ENCODE peak calls at places on chromosomes 11 and 22, in seven cellular contexts. Q is MM.1S, I is mammary epithelial cell, X is fibroblast of lung, D is astrocyte, W is K562, L is small intestine. F is an unnamed sample.
A peak's percentile ranks its signal among the peaks of the same experiment; 100 is the strongest.

GRCh38 chr11:68528630-68529029 is 68.1 kb downstream of the PPP6R3 start:
- DNase-seq in Q (no peak), I (no peak), X (no peak), D (no peak), W (no peak), L (peak; percentile 15), F (no peak)

GRCh38 chr22:37210041-37210803 is 2.1 kb downstream of the SSTR3 start:
- DNase-seq in Q (no peak), I (no peak), X (no peak), D (no peak), W (no peak), L (no peak), F (no peak)

GRCh38 chr11:69950120-69950519 is 128.0 kb upstream of the ANO1 start:
- DNase-seq in Q (no peak), I (peak; percentile 47), X (peak; percentile 20), D (no peak), W (peak; percentile 81), L (no peak), F (no peak)

GRCh38 chr11:133070053-133070713 is 462.1 kb downstream of the OPCML start:
- DNase-seq in Q (no peak), I (no peak), X (no peak), D (no peak), W (no peak), L (no peak), F (no peak)

GRCh38 chr11:10401696-10402392 is 53.2 kb upstream of the AMPD3 start:
- DNase-seq in Q (no peak), I (no peak), X (no peak), D (no peak), W (no peak), L (no peak), F (no peak)

GRCh38 chr22:35555941-35556547 is 15.4 kb downstream of the RASD2 start:
- DNase-seq in Q (no peak), I (no peak), X (no peak), D (no peak), W (no peak), L (no peak), F (no peak)

GRCh38 chr22:36279219-36279666 is 26.3 kb downstream of the APOL1 start:
- DNase-seq in Q (no peak), I (no peak), X (peak; percentile 40), D (no peak), W (no peak), L (no peak), F (no peak)

GRCh38 chr11:31419669-31420068 is 50.0 kb downstream of the DNAJC24 start:
- DNase-seq in Q (no peak), I (no peak), X (peak; percentile 26), D (peak; percentile 17), W (no peak), L (no peak), F (no peak)

GRCh38 chr22:28112548-28113043 is 193.5 kb upstream of the PITPNB start:
- DNase-seq in Q (peak; percentile 10), I (no peak), X (peak; percentile 53), D (peak; percentile 55), W (peak; percentile 60), L (peak; percentile 38), F (peak; percentile 61)

GRCh38 chr11:79018371-79018849 is 422.4 kb downstream of the TENM4 start:
- DNase-seq in Q (no peak), I (no peak), X (peak; percentile 79), D (peak; percentile 97), W (peak; percentile 2), L (no peak), F (no peak)

GRCh38 chr11:63961608-63962412 is 12.6 kb upstream of the COX8A start:
- DNase-seq in Q (no peak), I (peak; percentile 85), X (peak; percentile 78), D (no peak), W (peak; percentile 25), L (no peak), F (no peak)

DNA sequence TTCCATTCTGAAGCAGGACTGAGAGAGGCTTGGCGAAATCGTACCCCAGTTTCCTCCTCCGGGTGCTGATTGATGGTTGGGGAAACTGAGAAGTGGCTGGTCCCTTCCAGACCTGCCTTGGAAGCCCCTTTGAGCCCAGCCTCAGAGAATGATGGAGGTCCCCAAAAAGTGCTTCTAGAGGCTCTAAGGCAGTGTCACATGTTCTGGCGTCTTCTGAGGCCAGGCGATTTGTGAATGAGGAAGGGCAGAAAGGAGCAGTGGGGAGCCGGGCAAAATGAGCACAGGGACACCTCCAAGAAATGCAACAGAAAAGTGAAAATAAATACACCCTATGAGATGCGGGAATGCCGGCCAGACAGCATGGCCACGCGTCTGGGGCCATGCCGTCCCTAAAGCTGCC is 1.0 kb upstream of the LIF start:
- DNase-seq in Q (no peak), I (no peak), X (no peak), D (no peak), W (no peak), L (no peak), F (no peak)
- H3K4me1 ChIP-seq in Q (no peaks in the 10 kb centered on the region), I (peaks cover 73% of the 10 kb centered on the region), X (peaks cover 49% of the 10 kb centered on the region), D (peaks cover 84% of the 10 kb centered on the region), W (no peaks in the 10 kb centered on the region), L (no peaks in the 10 kb centered on the region), F (no peaks in the 10 kb centered on the region)

DNA sequence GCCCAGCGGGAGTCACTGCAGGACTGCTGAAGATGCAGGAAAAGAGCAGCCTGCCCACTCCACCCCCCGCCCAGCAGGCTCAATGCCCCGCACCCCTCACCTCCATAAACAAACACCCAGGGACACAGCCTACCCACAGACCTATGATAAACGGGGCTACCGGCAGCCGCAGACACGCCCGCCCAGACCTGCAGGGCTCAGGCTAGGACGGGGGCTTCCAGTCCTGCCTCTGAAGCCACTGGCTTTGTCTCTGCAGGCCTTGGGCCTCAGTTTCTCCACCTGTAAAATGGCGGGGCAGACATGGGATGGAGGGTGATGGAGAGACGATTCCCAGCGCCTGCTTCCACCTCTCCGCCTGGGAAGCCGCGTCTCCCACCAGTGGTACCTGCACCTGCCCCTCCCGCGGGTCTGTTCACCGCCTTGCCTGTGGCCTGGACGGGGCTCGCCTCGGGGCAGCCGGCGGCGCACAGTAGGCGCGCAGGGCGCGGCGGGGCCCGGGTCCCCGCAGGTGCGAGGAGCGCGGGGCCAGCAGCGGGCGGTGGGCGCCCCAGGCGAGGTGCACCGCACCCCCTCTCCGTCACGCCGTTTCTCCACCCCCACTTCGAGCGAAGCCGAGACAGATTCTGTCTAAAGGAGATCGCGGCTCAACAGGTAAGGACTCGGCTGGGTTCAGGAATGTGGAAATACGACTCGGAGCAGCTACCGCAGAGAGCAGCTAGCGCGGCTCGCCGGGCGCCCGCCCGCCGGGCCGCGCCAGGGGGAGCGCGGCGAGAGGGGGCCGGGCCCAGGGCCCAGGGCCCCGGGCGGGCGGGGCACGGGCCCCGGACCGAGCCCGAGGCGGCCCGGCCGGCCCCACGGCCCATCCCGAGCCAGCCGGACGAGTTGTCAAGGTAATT is 1.4 kb downstream of the WNT7B start:
- DNase-seq in Q (no peak), I (peak; percentile 53), X (no peak), D (no peak), W (no peak), L (no peak), F (no peak)
- H3K4me1 ChIP-seq in Q (peaks cover 4% of the 10 kb centered on the region), I (peaks cover 38% of the 10 kb centered on the region), X (peaks cover 7% of the 10 kb centered on the region), D (peaks cover 20% of the 10 kb centered on the region), W (no peaks in the 10 kb centered on the region), L (no peaks in the 10 kb centered on the region), F (no peaks in the 10 kb centered on the region)

DNA sequence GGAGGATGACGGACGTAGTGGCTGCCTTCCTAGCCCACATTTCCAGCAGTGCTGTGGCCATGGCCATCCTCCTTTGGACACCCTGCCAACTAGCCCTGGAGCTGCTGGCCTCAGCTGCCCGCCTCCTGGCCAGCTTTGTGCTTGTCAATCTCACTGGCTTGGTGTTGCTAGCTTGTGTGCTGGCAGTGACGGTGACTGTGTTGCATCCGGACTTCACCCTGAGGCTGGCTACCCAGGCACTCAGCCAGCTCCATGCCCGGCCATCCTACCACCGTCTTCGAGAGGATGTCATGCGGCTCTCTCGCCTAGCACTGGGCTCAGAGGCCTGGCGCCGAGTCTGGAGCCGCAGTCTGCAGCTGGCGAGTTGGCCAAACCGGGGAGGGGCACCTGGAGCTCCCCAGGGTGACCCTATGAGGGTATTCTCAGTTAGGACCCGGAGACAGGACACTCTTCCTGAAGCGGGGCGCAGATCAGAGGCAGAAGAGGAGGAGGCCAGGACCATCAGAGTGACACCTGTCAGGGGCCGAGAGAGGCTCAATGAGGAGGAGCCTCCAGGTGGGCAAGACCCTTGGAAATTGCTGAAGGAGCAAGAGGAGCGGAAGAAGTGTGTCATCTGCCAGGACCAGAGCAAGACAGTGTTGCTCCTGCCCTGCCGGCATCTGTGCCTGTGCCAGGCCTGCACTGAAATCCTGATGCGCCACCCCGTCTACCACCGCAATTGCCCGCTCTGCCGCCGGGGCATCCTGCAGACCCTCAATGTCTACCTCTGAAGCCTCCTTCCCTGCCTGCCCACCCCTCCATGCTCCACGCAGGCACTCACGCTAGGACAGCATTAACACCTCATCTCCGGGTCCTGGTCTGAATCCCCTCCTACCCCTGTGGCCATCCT is 1.6 kb downstream of the RNF26 start:
- DNase-seq in Q (no peak), I (peak; percentile 38), X (no peak), D (no peak), W (no peak), L (no peak), F (no peak)
- H3K4me1 ChIP-seq in Q (peaks cover 11% of the 10 kb centered on the region), I (peaks cover 29% of the 10 kb centered on the region), X (peaks cover 31% of the 10 kb centered on the region), D (peaks cover 43% of the 10 kb centered on the region), W (peaks cover 23% of the 10 kb centered on the region), L (peaks cover 3% of the 10 kb centered on the region), F (peaks cover 15% of the 10 kb centered on the region)

GRCh38 chr11:118008271-118008903 is 22.2 kb downstream of the IL10RA start:
- DNase-seq in Q (no peak), I (no peak), X (no peak), D (no peak), W (no peak), L (no peak), F (no peak)

GRCh38 chr11:118007040-118007439 is 20.8 kb downstream of the IL10RA start:
- DNase-seq in Q (no peak), I (no peak), X (no peak), D (no peak), W (peak; percentile 67), L (no peak), F (no peak)

GRCh38 chr11:118004543-118005223 is 18.5 kb downstream of the IL10RA start:
- DNase-seq in Q (no peak), I (no peak), X (no peak), D (no peak), W (peak; percentile 64), L (no peak), F (no peak)

GRCh38 chr11:118005224-118006152 is 19.3 kb downstream of the IL10RA start:
- DNase-seq in Q (no peak), I (no peak), X (no peak), D (no peak), W (peak; percentile 79), L (no peak), F (no peak)

DNA sequence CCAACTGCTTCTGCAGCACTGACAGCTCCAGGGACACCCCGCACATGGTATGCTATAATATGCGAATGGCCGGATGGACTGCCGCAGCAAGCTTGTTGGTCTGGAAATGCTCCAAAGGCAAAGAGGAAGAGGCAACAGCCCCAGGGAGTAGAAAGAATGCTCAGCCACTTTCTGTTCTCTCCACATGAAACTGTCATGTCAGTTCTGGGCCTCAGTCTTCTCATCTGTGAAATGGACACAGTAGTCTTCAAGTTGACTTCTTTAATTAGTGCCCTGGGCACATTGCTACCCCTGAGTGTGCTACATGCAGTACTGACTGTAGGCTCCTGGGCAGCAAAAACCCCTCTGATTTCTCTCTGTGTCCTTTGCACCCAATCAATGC is 19.9 kb downstream of the IL10RA start:
- DNase-seq in Q (no peak), I (no peak), X (no peak), D (no peak), W (no peak), L (no peak), F (no peak)
- H3K4me1 ChIP-seq in Q (peaks cover 54% of the 10 kb centered on the region), I (no peaks in the 10 kb centered on the region), X (no peaks in the 10 kb centered on the region), D (no peaks in the 10 kb centered on the region), W (peaks cover 90% of the 10 kb centered on the region), L (no peaks in the 10 kb centered on the region), F (no peaks in the 10 kb centered on the region)